ENCODE peak calls at places on chromosomes 7 and 10, in six cellular contexts. S, C, O, G, L and D are unnamed samples.

GRCh38 chr10:130440494-130440893 is 304.3 kb downstream of the GLRX3 start:
- DNase-seq in S (no peak), C (no peak), O (no peak), G (no peak), L (no peak), D (no peak)

GRCh38 chr10:127577878-127578627 is 28.9 kb downstream of the NPS start:
- DNase-seq in S (no peak), C (no peak), O (no peak), G (no peak), L (no peak), D (no peak)

GRCh38 chr7:99623702-99624447 is 7.1 kb downstream of the ZSCAN25 start:
- DNase-seq in S (no peak), C (no peak), O (no peak), G (no peak), L (no peak), D (no peak)

GRCh38 chr10:31581741-31582323 is 262.8 kb downstream of the ZEB1 start:
- DNase-seq in S (peak), C (no peak), O (no peak), G (no peak), L (no peak), D (no peak)

GRCh38 chr7:130491841-130492518 is at the start of gene MEST:
- DNase-seq in S (peak), C (no peak), O (no peak), G (no peak), L (peak), D (no peak)

GRCh38 chr7:29449569-29450260 is 113.9 kb upstream of the PRR15 start:
- DNase-seq in S (no peak), C (no peak), O (no peak), G (no peak), L (peak), D (no peak)

GRCh38 chr10:100969175-100970075 is at the start of gene SEMA4G:
- DNase-seq in S (peak), C (no peak), O (no peak), G (no peak), L (peak), D (no peak)

GRCh38 chr7:41295455-41295815 is 407.5 kb downstream of the INHBA start:
- DNase-seq in S (no peak), C (no peak), O (no peak), G (no peak), L (no peak), D (no peak)

GRCh38 chr10:123783296-123783695 is 108.3 kb downstream of the CPXM2 start:
- DNase-seq in S (no peak), C (no peak), O (no peak), G (no peak), L (no peak), D (no peak)

GRCh38 chr10:93383562-93383981 is 98.6 kb downstream of the MYOF start:
- DNase-seq in S (no peak), C (no peak), O (peak), G (no peak), L (no peak), D (peak)

GRCh38 chr10:24929904-24930303 is 22.5 kb downstream of the PRTFDC1 start:
- DNase-seq in S (no peak), C (no peak), O (no peak), G (no peak), L (no peak), D (no peak)

GRCh38 chr7:123351506-123352225 is 151.9 kb upstream of the SLC13A1 start:
- DNase-seq in S (no peak), C (no peak), O (no peak), G (no peak), L (no peak), D (no peak)

GRCh38 chr7:55065511-55066229 is 46.9 kb downstream of the EGFR start:
- DNase-seq in S (no peak), C (no peak), O (no peak), G (no peak), L (no peak), D (peak)

GRCh38 chr7:55066479-55066878 is 47.7 kb downstream of the EGFR start:
- DNase-seq in S (no peak), C (no peak), O (no peak), G (no peak), L (no peak), D (no peak)

GRCh38 chr7:55066938-55067337 is 48.1 kb downstream of the EGFR start:
- DNase-seq in S (no peak), C (peak), O (no peak), G (no peak), L (no peak), D (no peak)

GRCh38 chr7:55069271-55069792 is 50.5 kb downstream of the EGFR start:
- DNase-seq in S (no peak), C (no peak), O (no peak), G (no peak), L (no peak), D (no peak)

DNA sequence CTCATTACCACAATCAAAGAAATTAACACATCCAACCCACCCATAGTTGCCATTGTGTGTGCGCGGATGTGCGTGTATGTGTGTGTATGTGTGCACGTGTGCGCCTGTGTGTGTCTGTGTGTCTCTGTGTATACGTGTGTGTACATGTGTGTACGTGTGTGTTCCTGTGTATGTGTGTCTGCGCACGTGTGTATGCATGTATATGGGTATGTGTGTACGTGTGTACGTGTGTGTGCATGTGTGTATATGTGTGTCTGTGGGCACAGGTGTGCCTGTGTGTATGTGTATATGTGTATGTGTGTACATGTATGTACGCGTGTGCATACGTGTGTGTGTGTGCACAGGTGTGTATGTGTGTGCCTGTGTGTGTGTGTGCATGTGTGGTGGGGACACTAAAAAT is 48.9 kb downstream of the EGFR start:
- DNase-seq in S (no peak), C (no peak), O (no peak), G (no peak), L (no peak), D (no peak)
- H3K4me3 ChIP-seq in S (no peak), C (no peak), O (no peak), G (no peak), L (no peak), D (no peak)

GRCh38 chr10:7529638-7530037 is 118.8 kb upstream of the SFMBT2 start:
- DNase-seq in S (no peak), C (no peak), O (no peak), G (no peak), L (peak), D (no peak)
- H3K4me3 ChIP-seq in S (no peak), C (no peak), O (no peak), G (no peak), L (no peak), D (no peak)

DNA sequence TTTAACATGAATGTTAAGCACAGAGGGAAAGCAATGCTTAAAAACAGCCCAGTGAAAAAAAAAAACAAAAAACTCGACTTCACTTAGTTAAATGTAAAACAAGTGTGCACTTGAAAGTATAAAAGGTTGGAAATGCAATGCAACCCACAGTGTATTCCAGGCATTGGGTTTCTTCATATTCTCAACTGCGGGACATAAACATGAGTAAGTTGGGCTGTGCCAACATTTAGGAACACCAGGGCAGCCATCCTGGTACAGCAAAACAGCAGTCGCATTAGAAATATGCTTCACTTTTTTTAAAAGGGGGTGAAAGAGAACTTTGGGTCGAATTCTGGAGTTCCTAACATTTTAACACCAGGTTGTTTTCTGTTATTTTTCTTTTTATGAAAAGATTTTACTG is 937 bp downstream of the STEAP1 start:
- DNase-seq in S (no peak), C (no peak), O (no peak), G (no peak), L (no peak), D (no peak)
- H3K4me3 ChIP-seq in S (no peak), C (no peak), O (no peak), G (peak), L (peak), D (peak)

GRCh38 chr7:104241135-104241534 is 33.3 kb upstream of the ORC5 start:
- DNase-seq in S (no peak), C (no peak), O (no peak), G (no peak), L (no peak), D (no peak)
- H3K4me3 ChIP-seq in S (no peak), C (no peak), O (no peak), G (no peak), L (no peak), D (no peak)

DNA sequence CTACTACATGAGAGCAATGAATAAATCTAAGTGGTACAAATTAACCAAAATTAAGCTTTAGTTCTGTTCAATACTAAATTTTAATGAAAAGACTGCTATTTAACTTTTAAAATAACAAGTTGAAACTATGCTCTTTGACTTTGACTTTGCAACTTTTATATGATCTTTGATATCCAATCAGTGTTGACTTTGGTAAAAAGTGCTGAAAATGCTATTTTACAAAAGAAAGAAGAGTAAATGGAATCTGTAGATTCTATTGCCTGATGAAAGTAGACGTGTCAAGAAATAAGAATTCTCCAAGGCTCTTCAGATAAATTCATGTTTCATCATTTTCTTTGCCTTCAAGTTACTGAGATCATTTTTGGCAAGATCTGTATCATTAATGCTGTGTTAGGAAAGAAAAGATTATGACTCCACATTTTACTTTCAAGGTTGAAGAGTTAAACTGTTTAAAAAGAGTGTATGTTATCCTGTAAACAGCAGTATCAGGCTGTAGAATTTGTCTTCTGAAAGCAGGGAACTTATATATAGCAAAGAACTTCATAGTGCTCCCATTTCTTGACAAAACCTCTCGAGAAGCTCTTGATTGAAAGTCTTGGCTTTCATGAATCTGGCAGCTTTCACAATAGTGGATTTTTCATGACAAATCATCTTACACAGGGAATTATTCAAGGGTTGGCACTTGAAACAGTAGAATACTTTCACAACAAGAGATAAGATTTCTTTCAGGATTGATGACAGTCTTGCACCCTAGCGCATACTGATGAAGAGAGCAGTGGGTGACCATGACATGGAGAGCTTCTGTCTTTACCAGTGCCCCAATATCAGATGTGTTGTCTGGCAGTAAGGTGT is 72.1 kb downstream of the PTEN start:
- DNase-seq in S (no peak), C (no peak), O (no peak), G (no peak), L (no peak), D (no peak)
- H3K4me3 ChIP-seq in S (no peak), C (no peak), O (no peak), G (no peak), L (no peak), D (no peak)

DNA sequence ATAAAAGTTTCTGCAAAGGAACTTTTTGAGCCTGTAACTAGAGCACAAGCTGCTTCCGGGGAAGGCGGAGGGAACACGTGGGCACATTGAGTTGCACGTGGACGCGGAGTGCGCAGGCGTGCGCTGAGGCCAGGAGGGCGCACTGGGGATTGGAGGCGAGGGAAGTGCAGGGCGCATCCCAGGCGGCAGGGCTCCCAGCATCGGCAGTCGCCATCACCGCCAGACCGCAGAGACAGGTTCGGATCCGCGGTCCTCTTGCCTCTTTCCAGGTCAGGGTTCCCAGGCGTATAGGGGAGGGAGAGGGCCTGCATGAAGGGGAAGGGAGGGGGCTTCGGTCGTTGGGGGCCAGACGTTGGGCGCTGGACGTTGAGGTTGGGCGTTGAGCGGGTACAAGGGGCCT is at the start of gene TDRD1:
- DNase-seq in S (no peak), C (no peak), O (no peak), G (no peak), L (no peak), D (no peak)
- H3K4me3 ChIP-seq in S (no peak), C (no peak), O (no peak), G (no peak), L (no peak), D (peak)

GRCh38 chr10:118980135-118980865 is 49.2 kb upstream of the NANOS1 start:
- DNase-seq in S (no peak), C (no peak), O (no peak), G (no peak), L (no peak), D (no peak)

GRCh38 chr10:118977864-118978263 is 51.6 kb upstream of the NANOS1 start:
- DNase-seq in S (no peak), C (no peak), O (no peak), G (no peak), L (no peak), D (no peak)

GRCh38 chr10:118979661-118980060 is 49.9 kb upstream of the NANOS1 start:
- DNase-seq in S (no peak), C (no peak), O (no peak), G (no peak), L (no peak), D (no peak)

GRCh38 chr10:118978316-118978997 is 51.1 kb upstream of the NANOS1 start:
- DNase-seq in S (no peak), C (no peak), O (no peak), G (no peak), L (no peak), D (no peak)

GRCh38 chr10:118978998-118979350 is 50.5 kb upstream of the NANOS1 start:
- DNase-seq in S (no peak), C (no peak), O (no peak), G (no peak), L (no peak), D (no peak)
- H3K4me3 ChIP-seq in S (no peak), C (no peak), O (no peak), G (no peak), L (no peak), D (no peak)

GRCh38 chr7:105876964-105877601 is 684 bp upstream of the ATXN7L1 start:
- DNase-seq in S (peak), C (peak), O (no peak), G (no peak), L (peak), D (no peak)
- H3K4me3 ChIP-seq in S (peak), C (peak), O (peak), G (peak), L (peak), D (peak)